ENCODE peak calls at places on chromosomes 1 and 21, in four cellular contexts. One of them, this sample, is unnamed.
A peak's percentile ranks its signal among the peaks of the same experiment; 100 is the strongest.

GRCh38 chr1:229844675-229845074 is 218.6 kb downstream of the URB2 start:
- DNase-seq in cardiac muscle cell: peak; percentile 24
- DNase-seq in heart left ventricle: no peak
- DNase-seq in fibroblast of lung: peak; percentile 25
- DNase-seq in this sample: no peak

GRCh38 chr1:212118872-212119260 is 83.3 kb downstream of the DTL start:
- DNase-seq in heart left ventricle: no peak
- DNase-seq in cardiac muscle cell: no peak
- DNase-seq in fibroblast of lung: no peak
- DNase-seq in this sample: no peak

GRCh38 chr1:190193508-190193907 is 284.2 kb downstream of the BRINP3 start:
- DNase-seq in fibroblast of lung: no peak
- DNase-seq in cardiac muscle cell: no peak
- DNase-seq in heart left ventricle: no peak
- DNase-seq in this sample: no peak

GRCh38 chr1:91781371-91781825 is 104.6 kb downstream of the TGFBR3 start:
- DNase-seq in heart left ventricle: no peak
- DNase-seq in cardiac muscle cell: no peak
- DNase-seq in fibroblast of lung: peak; percentile 98
- DNase-seq in this sample: no peak

GRCh38 chr1:169779970-169780369 is 14.7 kb downstream of the METTL18 start:
- DNase-seq in heart left ventricle: no peak
- DNase-seq in fibroblast of lung: peak; percentile 68
- DNase-seq in cardiac muscle cell: no peak
- DNase-seq in this sample: no peak

GRCh38 chr1:38221006-38221649 is 174.5 kb upstream of the POU3F1 start:
- DNase-seq in heart left ventricle: no peak
- DNase-seq in cardiac muscle cell: no peak
- DNase-seq in fibroblast of lung: peak; percentile 5
- DNase-seq in this sample: no peak

GRCh38 chr1:204331275-204331674 is 28.5 kb downstream of the PLEKHA6 start:
- DNase-seq in heart left ventricle: no peak
- DNase-seq in cardiac muscle cell: no peak
- DNase-seq in fibroblast of lung: no peak
- DNase-seq in this sample: no peak

GRCh38 chr1:179781962-179782361 is 38.9 kb downstream of the FAM163A start:
- DNase-seq in fibroblast of lung: peak; percentile 63
- DNase-seq in cardiac muscle cell: no peak
- DNase-seq in heart left ventricle: peak; percentile 60
- DNase-seq in this sample: no peak

GRCh38 chr21:33866851-33867250 is 48.8 kb downstream of the ATP5PO start:
- DNase-seq in cardiac muscle cell: no peak
- DNase-seq in heart left ventricle: no peak
- DNase-seq in fibroblast of lung: peak; percentile 5
- DNase-seq in this sample: no peak

GRCh38 chr1:151887028-151887427 is 22.3 kb downstream of the THEM4 start:
- DNase-seq in heart left ventricle: no peak
- DNase-seq in fibroblast of lung: peak; percentile 67
- DNase-seq in cardiac muscle cell: no peak
- DNase-seq in this sample: no peak

GRCh38 chr1:47898156-47898825 is 98.9 kb downstream of the TRABD2B start:
- DNase-seq in heart left ventricle: no peak
- DNase-seq in fibroblast of lung: no peak
- DNase-seq in cardiac muscle cell: peak; percentile 54
- DNase-seq in this sample: no peak

GRCh38 chr1:92973203-92973907 is 12.1 kb upstream of the DIPK1A start:
- DNase-seq in heart left ventricle: no peak
- DNase-seq in fibroblast of lung: no peak
- DNase-seq in cardiac muscle cell: no peak
- DNase-seq in this sample: no peak

GRCh38 chr1:171940373-171940772 is 99.1 kb downstream of the DNM3 start:
- DNase-seq in cardiac muscle cell: no peak
- DNase-seq in heart left ventricle: no peak
- DNase-seq in fibroblast of lung: peak; percentile 51
- DNase-seq in this sample: no peak

GRCh38 chr1:100459815-100460114 is 78.2 kb upstream of the GPR88 start:
- DNase-seq in cardiac muscle cell: no peak
- DNase-seq in heart left ventricle: no peak
- DNase-seq in fibroblast of lung: no peak
- DNase-seq in this sample: no peak

GRCh38 chr1:100457683-100458082 is 80.3 kb upstream of the GPR88 start:
- DNase-seq in fibroblast of lung: no peak
- DNase-seq in cardiac muscle cell: no peak
- DNase-seq in heart left ventricle: no peak
- DNase-seq in this sample: no peak

GRCh38 chr1:100461222-100461621 is 76.7 kb upstream of the GPR88 start:
- DNase-seq in cardiac muscle cell: no peak
- DNase-seq in heart left ventricle: peak; percentile 39
- DNase-seq in fibroblast of lung: no peak
- DNase-seq in this sample: no peak

GRCh38 chr1:100456880-100457279 is 81.1 kb upstream of the GPR88 start:
- DNase-seq in cardiac muscle cell: no peak
- DNase-seq in heart left ventricle: no peak
- DNase-seq in fibroblast of lung: no peak
- DNase-seq in this sample: no peak

GRCh38 chr1:100458925-100459814 is 78.8 kb upstream of the GPR88 start:
- DNase-seq in cardiac muscle cell: peak; percentile 75
- DNase-seq in heart left ventricle: peak; percentile 66
- DNase-seq in fibroblast of lung: peak; percentile 85
- DNase-seq in this sample: no peak
- TF ChIP-seq CTCF in cardiac muscle cell: peak; percentile 89
- TF ChIP-seq CTCF in heart left ventricle: peak; percentile 79
- TF ChIP-seq CTCF in fibroblast of lung: peak; percentile 95
- TF ChIP-seq CTCF in this sample: peak; percentile 73

GRCh38 chr1:173405758-173406344 is 71.3 kb upstream of the PRDX6 start:
- DNase-seq in cardiac muscle cell: no peak
- DNase-seq in heart left ventricle: no peak
- DNase-seq in fibroblast of lung: peak; percentile 66
- DNase-seq in this sample: no peak

GRCh38 chr1:173405281-173405680 is 71.9 kb upstream of the PRDX6 start:
- DNase-seq in heart left ventricle: no peak
- DNase-seq in cardiac muscle cell: no peak
- DNase-seq in fibroblast of lung: no peak
- DNase-seq in this sample: no peak

GRCh38 chr1:173408886-173409285 is 68.2 kb upstream of the PRDX6 start:
- DNase-seq in cardiac muscle cell: no peak
- DNase-seq in fibroblast of lung: no peak
- DNase-seq in heart left ventricle: no peak
- DNase-seq in this sample: no peak

GRCh38 chr1:173407846-173408245 is 69.3 kb upstream of the PRDX6 start:
- DNase-seq in cardiac muscle cell: no peak
- DNase-seq in fibroblast of lung: no peak
- DNase-seq in heart left ventricle: no peak
- DNase-seq in this sample: no peak

GRCh38 chr1:173406783-173407230 is 70.3 kb upstream of the PRDX6 start:
- DNase-seq in fibroblast of lung: no peak
- DNase-seq in cardiac muscle cell: no peak
- DNase-seq in heart left ventricle: no peak
- DNase-seq in this sample: no peak
- H3K4me3 ChIP-seq in fibroblast of lung: no peak overlapping the region
- H3K4me3 ChIP-seq in cardiac muscle cell: no peak overlapping the region
- H3K4me3 ChIP-seq in heart left ventricle: peak overlapping the region; percentile 35
- H3K4me3 ChIP-seq in this sample: peak overlapping the region; percentile 38

DNA sequence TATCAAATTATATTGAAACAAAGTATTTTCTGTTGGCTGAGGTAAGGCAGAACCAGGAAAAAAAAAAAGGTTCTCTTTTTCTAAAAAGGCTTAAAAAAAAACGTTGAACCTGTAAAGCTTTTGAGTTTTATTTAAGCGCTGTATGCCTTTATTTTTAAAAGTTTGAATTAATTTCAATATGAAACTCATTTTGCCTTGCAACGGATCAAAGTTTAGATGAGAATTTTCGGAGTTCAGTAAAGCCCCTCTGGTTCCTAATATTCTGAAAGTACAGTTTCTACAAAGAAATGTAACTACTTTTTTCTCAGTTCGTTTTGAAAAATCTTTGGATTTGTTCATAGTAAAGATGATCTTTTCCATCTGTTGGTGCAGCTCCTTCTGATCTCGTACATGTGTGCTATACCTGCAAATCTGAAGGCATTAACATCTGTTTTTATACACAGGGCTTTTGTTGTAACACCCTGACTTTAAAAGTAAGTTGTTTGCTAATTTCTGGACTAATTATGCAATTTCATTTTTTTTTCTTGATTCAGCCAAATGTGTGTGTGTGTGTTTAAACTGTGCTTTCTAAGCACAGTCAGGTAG is 1.7 kb downstream of the ZBTB18 start:
- DNase-seq in fibroblast of lung: no peak
- DNase-seq in heart left ventricle: no peak
- DNase-seq in cardiac muscle cell: no peak
- DNase-seq in this sample: no peak
- H3K27ac ChIP-seq in fibroblast of lung: no peak overlapping the region
- H3K27ac ChIP-seq in heart left ventricle: no peak overlapping the region
- H3K27ac ChIP-seq in cardiac muscle cell: no peak overlapping the region
- H3K27ac ChIP-seq in this sample: no peak overlapping the region

GRCh38 chr1:112618721-112619517 is at the start of gene ST7L:
- DNase-seq in fibroblast of lung: peak; percentile 83
- DNase-seq in heart left ventricle: peak; percentile 89
- DNase-seq in cardiac muscle cell: peak; percentile 84
- DNase-seq in this sample: peak; percentile 88

GRCh38 chr1:112618114-112618720 is 724 bp downstream of the ST7L start:
- DNase-seq in cardiac muscle cell: no peak
- DNase-seq in heart left ventricle: no peak
- DNase-seq in fibroblast of lung: peak; percentile 32
- DNase-seq in this sample: no peak

GRCh38 chr1:112619518-112620458 is at the start of gene CAPZA1:
- DNase-seq in cardiac muscle cell: peak; percentile 94
- DNase-seq in fibroblast of lung: peak; percentile 93
- DNase-seq in heart left ventricle: peak; percentile 94
- DNase-seq in this sample: peak; percentile 95

GRCh38 chr1:112614460-112615065 is 4.4 kb downstream of the ST7L start:
- DNase-seq in fibroblast of lung: peak; percentile 74
- DNase-seq in cardiac muscle cell: no peak
- DNase-seq in heart left ventricle: no peak
- DNase-seq in this sample: no peak
- TF ChIP-seq CTCF in fibroblast of lung: peak; percentile 66
- TF ChIP-seq CTCF in cardiac muscle cell: peak; percentile 67
- TF ChIP-seq CTCF in heart left ventricle: peak; percentile 18
- TF ChIP-seq CTCF in this sample: no peak

DNA sequence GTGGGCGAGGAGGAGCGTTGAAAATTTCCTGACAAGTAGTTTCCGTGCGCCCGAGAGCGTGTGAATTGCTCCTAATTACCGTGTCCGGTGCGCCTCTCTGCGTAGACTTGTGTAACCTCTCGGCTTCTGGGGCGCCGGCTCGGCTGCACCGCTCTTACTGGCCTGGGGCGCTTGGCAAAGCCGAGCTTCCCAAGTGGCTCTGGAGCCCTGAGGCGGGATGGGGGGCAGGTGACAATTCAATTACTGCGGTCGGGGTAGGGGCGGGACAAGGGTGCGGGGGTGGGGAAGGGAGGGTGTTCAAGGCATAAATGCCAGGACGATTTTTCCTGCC is 392 bp upstream of the DMRTA2 start:
- DNase-seq in fibroblast of lung: no peak
- DNase-seq in cardiac muscle cell: no peak
- DNase-seq in heart left ventricle: no peak
- DNase-seq in this sample: no peak
- H3K4me3 ChIP-seq in fibroblast of lung: no peak overlapping the region
- H3K4me3 ChIP-seq in cardiac muscle cell: peak overlapping the region; percentile 12
- H3K4me3 ChIP-seq in heart left ventricle: peak overlapping the region; percentile 41
- H3K4me3 ChIP-seq in this sample: peak overlapping the region; percentile 63

This sample was measured in coronary artery.